ENCODE peak calls at places on chromosomes 7 and 10, in six cellular contexts. O is A549, U is epithelial cell of esophagus, G is NCI-H1092 treated with DMSO at 0.1 percent for 48 hours, Y is Right ventricle myocardium superior, R is AG04450. J is an unnamed sample.

GRCh38 chr7:70728873-70729552 is 402.9 kb upstream of the GALNT17 start:
- DNase-seq in O (no peak), U (peak; percentile 88), G (no peak), Y (no peak), R (no peak), J (no peak)

GRCh38 chr10:120172371-120172770 is 279.8 kb downstream of the SEC23IP start:
- DNase-seq in O (no peak), U (no peak), G (no peak), Y (no peak), R (no peak), J (no peak)

GRCh38 chr10:62036186-62037081 is 134.9 kb downstream of the ARID5B start:
- DNase-seq in O (no peak), U (no peak), G (peak; percentile 47), Y (no peak), R (no peak), J (no peak)

GRCh38 chr10:130647341-130647740 is 511.1 kb downstream of the GLRX3 start:
- DNase-seq in O (no peak), U (no peak), G (no peak), Y (no peak), R (no peak), J (no peak)

GRCh38 chr10:52314822-52315552 is 906 bp downstream of the DKK1 start:
- DNase-seq in O (peak; percentile 13), U (peak; percentile 47), G (no peak), Y (no peak), R (no peak), J (no peak)

GRCh38 chr7:66952343-66953043 is 31.5 kb downstream of the TMEM248 start:
- DNase-seq in O (peak; percentile 86), U (peak; percentile 81), G (no peak), Y (no peak), R (no peak), J (no peak)

GRCh38 chr7:103447073-103447960 is 1.3 kb upstream of the SLC26A5 start:
- DNase-seq in O (peak; percentile 59), U (peak; percentile 71), G (peak; percentile 82), Y (no peak), R (peak; percentile 0), J (peak; percentile 49)

GRCh38 chr10:100972904-100973535 is 3.7 kb downstream of the SEMA4G start:
- DNase-seq in O (no peak), U (no peak), G (no peak), Y (no peak), R (no peak), J (no peak)

GRCh38 chr10:122237326-122237725 is 33.8 kb upstream of the BTBD16 start:
- DNase-seq in O (no peak), U (no peak), G (no peak), Y (no peak), R (no peak), J (no peak)

GRCh38 chr10:99235872-99236626 is 397 bp upstream of the HPSE2 start:
- DNase-seq in O (no peak), U (no peak), G (no peak), Y (no peak), R (no peak), J (no peak)

GRCh38 chr10:64682043-64682442 is 1160.8 kb downstream of the REEP3 start:
- DNase-seq in O (no peak), U (no peak), G (no peak), Y (no peak), R (no peak), J (no peak)

GRCh38 chr10:22620140-22620857 is 94.1 kb downstream of the PIP4K2A start:
- DNase-seq in O (peak; percentile 86), U (peak; percentile 93), G (peak; percentile 9), Y (peak; percentile 90), R (peak; percentile 80), J (no peak)

GRCh38 chr7:82362129-82362528 is 81.4 kb downstream of the CACNA2D1 start:
- DNase-seq in O (no peak), U (no peak), G (no peak), Y (no peak), R (peak; percentile 15), J (no peak)

GRCh38 chr7:76506081-76506440 is 4.3 kb upstream of the UPK3B start:
- DNase-seq in O (no peak), U (no peak), G (no peak), Y (no peak), R (no peak), J (no peak)

GRCh38 chr7:140557069-140557468 is 77.8 kb upstream of the MKRN1 start:
- DNase-seq in O (no peak), U (no peak), G (no peak), Y (no peak), R (no peak), J (no peak)

GRCh38 chr10:119391430-119392313 is 150.8 kb downstream of the RGS10 start:
- DNase-seq in O (no peak), U (no peak), G (no peak), Y (peak; percentile 33), R (no peak), J (no peak)

GRCh38 chr7:73706122-73707044 is 13.1 kb downstream of the STX1A start:
- DNase-seq in O (peak; percentile 89), U (peak; percentile 84), G (no peak), Y (no peak), R (no peak), J (no peak)

GRCh38 chr10:77228559-77228958 is 409.0 kb downstream of the KCNMA1 start:
- DNase-seq in O (no peak), U (no peak), G (peak; percentile 89), Y (no peak), R (no peak), J (no peak)

GRCh38 chr7:100835903-100836811 is 8.8 kb upstream of the EPHB4 start:
- DNase-seq in O (no peak), U (peak; percentile 86), G (no peak), Y (peak; percentile 73), R (no peak), J (no peak)

GRCh38 chr7:115748123-115748738 is 282.3 kb downstream of the TFEC start:
- DNase-seq in O (no peak), U (peak; percentile 16), G (peak; percentile 63), Y (no peak), R (no peak), J (no peak)

GRCh38 chr7:103989785-103990775 is 622 bp upstream of the RELN start:
- DNase-seq in O (peak; percentile 3), U (peak; percentile 20), G (peak; percentile 77), Y (no peak), R (no peak), J (peak; percentile 26)

GRCh38 chr7:36747251-36747968 is 23.1 kb upstream of the AOAH start:
- DNase-seq in O (no peak), U (peak; percentile 16), G (no peak), Y (no peak), R (no peak), J (no peak)

GRCh38 chr7:74290999-74291441 is 1.8 kb downstream of the CLIP2 start:
- DNase-seq in O (no peak), U (no peak), G (no peak), Y (no peak), R (no peak), J (no peak)

GRCh38 chr7:3301831-3302618 is 973 bp downstream of the SDK1 start:
- DNase-seq in O (peak; percentile 35), U (peak; percentile 9), G (peak; percentile 79), Y (no peak), R (no peak), J (peak; percentile 26)

GRCh38 chr7:151087247-151088018 is 1.2 kb downstream of the AGAP3 start:
- DNase-seq in O (no peak), U (peak; percentile 68), G (peak; percentile 68), Y (peak; percentile 84), R (no peak), J (no peak)